ENCODE peak calls at places on chromosomes 2 and 18, in five cellular contexts. I is NCI-H1417, P is GDM1, C is heart left ventricle, S is T-helper 22 cell. W is an unnamed sample.

GRCh38 chr18:40935423-40935822 is 1019.6 kb upstream of the PIK3C3 start:
- DNase-seq in I (no peak), P (peak), C (no peak), S (no peak), W (no peak)

GRCh38 chr2:62293490-62294212 is 97.7 kb downstream of the B3GNT2 start:
- DNase-seq in I (peak), P (no peak), C (peak), S (no peak), W (peak)

GRCh38 chr2:48589170-48589767 is 28.4 kb upstream of the GTF2A1L start:
- DNase-seq in I (peak), P (no peak), C (no peak), S (no peak), W (peak)

GRCh38 chr2:94996401-94997100 is 29.0 kb upstream of the MAL start:
- DNase-seq in I (no peak), P (no peak), C (no peak), S (no peak), W (no peak)

GRCh38 chr2:229243880-229244560 is 27.1 kb downstream of the PID1 start:
- DNase-seq in I (no peak), P (no peak), C (no peak), S (no peak), W (no peak)

GRCh38 chr2:121000804-121001203 is 265.1 kb downstream of the GLI2 start:
- DNase-seq in I (no peak), P (no peak), C (no peak), S (no peak), W (no peak)

GRCh38 chr2:68732036-68732435 is 2.6 kb upstream of the ARHGAP25 start:
- DNase-seq in I (no peak), P (no peak), C (peak), S (no peak), W (peak)

GRCh38 chr18:3485153-3486149 is 35.5 kb downstream of the TGIF1 start:
- DNase-seq in I (no peak), P (no peak), C (no peak), S (no peak), W (no peak)

GRCh38 chr2:36480596-36480995 is 117.4 kb downstream of the FEZ2 start:
- DNase-seq in I (no peak), P (no peak), C (no peak), S (no peak), W (no peak)

GRCh38 chr2:130808482-130809268 is 28.0 kb upstream of the ARHGEF4 start:
- DNase-seq in I (no peak), P (no peak), C (no peak), S (no peak), W (no peak)

GRCh38 chr2:41400057-41400665 is 647.7 kb upstream of the PKDCC start:
- DNase-seq in I (no peak), P (no peak), C (no peak), S (no peak), W (no peak)

GRCh38 chr2:135863231-135863630 is 13.0 kb downstream of the MCM6 start:
- DNase-seq in I (no peak), P (no peak), C (no peak), S (no peak), W (no peak)

GRCh38 chr2:29236074-29236473 is 120.9 kb downstream of the CLIP4 start:
- DNase-seq in I (no peak), P (no peak), C (no peak), S (no peak), W (no peak)

GRCh38 chr2:172551266-172551665 is 4.6 kb upstream of the PDK1 start:
- DNase-seq in I (no peak), P (peak), C (no peak), S (no peak), W (no peak)

GRCh38 chr2:232134939-232135338 is 173.4 kb downstream of the DIS3L2 start:
- DNase-seq in I (no peak), P (no peak), C (no peak), S (no peak), W (no peak)

GRCh38 chr18:46408334-46408987 is 248.6 kb downstream of the LOXHD1 start:
- DNase-seq in I (no peak), P (no peak), C (no peak), S (no peak), W (no peak)

GRCh38 chr2:191319181-191319580 is 74.0 kb downstream of the MYO1B start:
- DNase-seq in I (no peak), P (no peak), C (no peak), S (no peak), W (no peak)

GRCh38 chr2:158482594-158482993 is 25.8 kb downstream of the PKP4 start:
- DNase-seq in I (no peak), P (no peak), C (no peak), S (no peak), W (no peak)

GRCh38 chr18:10095356-10095755 is 181.5 kb downstream of the VAPA start:
- DNase-seq in I (no peak), P (no peak), C (no peak), S (no peak), W (no peak)

GRCh38 chr2:105038383-105039061 is 653 bp downstream of the MRPS9 start:
- DNase-seq in I (no peak), P (no peak), C (no peak), S (no peak), W (no peak)

GRCh38 chr18:68757121-68757520 is 40.8 kb upstream of the CCDC102B start:
- DNase-seq in I (no peak), P (no peak), C (no peak), S (no peak), W (no peak)

GRCh38 chr18:73528066-73528465 is 619.6 kb downstream of the FBXO15 start:
- DNase-seq in I (no peak), P (no peak), C (no peak), S (no peak), W (no peak)

W was measured in heart right ventricle.